ENCODE peak calls at places on chromosomes 1 and 21, in seven cellular contexts. F is tibial nerve, J is glutamatergic neuron, Y is suprapubic skin, C is upper lobe of left lung, X is prostate gland, E is lower lobe of right lung. T is an unnamed sample.
A peak's percentile ranks its signal among the peaks of the same experiment; 100 is the strongest.

GRCh38 chr1:11952455-11953109 is 18.1 kb downstream of the PLOD1 start:
- DNase-seq in F (no peak), J (no peak), Y (no peak), E (no peak), C (no peak), X (no peak), T (no peak)

GRCh38 chr1:69055223-69055622 is 512.5 kb upstream of the LRRC7 start:
- DNase-seq in C (no peak), Y (no peak), F (no peak), E (no peak), J (no peak), X (no peak), T (no peak)

GRCh38 chr21:38985423-38986378 is 180.0 kb downstream of the ETS2 start:
- DNase-seq in X (peak; percentile 61), J (no peak), E (peak; percentile 67), C (no peak), F (peak; percentile 72), Y (peak; percentile 93), T (peak; percentile 81)

GRCh38 chr1:59194621-59195020 is 102.3 kb upstream of the FGGY start:
- DNase-seq in Y (no peak), X (no peak), C (no peak), E (no peak), J (no peak), F (no peak), T (no peak)

GRCh38 chr1:14677291-14677690 is 78.8 kb downstream of the KAZN start:
- DNase-seq in F (no peak), C (no peak), X (no peak), J (no peak), E (no peak), Y (no peak), T (no peak)

GRCh38 chr1:1374068-1374860 is 743 bp downstream of the AURKAIP1 start:
- DNase-seq in E (peak; percentile 64), J (peak; percentile 56), C (peak; percentile 83), X (no peak), F (no peak), Y (peak; percentile 77), T (no peak)

GRCh38 chr1:61640531-61641125 is 84.3 kb downstream of the TM2D1 start:
- DNase-seq in X (peak; percentile 61), Y (no peak), C (no peak), J (no peak), F (no peak), E (no peak), T (no peak)

GRCh38 chr1:85278853-85279314 is 2.5 kb upstream of the BCL10 start:
- DNase-seq in E (no peak), X (peak; percentile 65), C (no peak), Y (no peak), J (no peak), F (peak; percentile 60), T (no peak)

GRCh38 chr1:236108027-236108648 is 34.2 kb upstream of the GPR137B start:
- DNase-seq in E (no peak), Y (no peak), F (no peak), X (no peak), C (no peak), J (no peak), T (no peak)

GRCh38 chr1:161018631-161018930 is 2.4 kb downstream of the F11R start:
- DNase-seq in J (no peak), X (no peak), E (no peak), Y (peak; percentile 27), F (no peak), C (no peak), T (no peak)

GRCh38 chr21:42149656-42150457 is 69.1 kb upstream of the ABCG1 start:
- DNase-seq in X (no peak), E (no peak), F (no peak), J (no peak), Y (peak; percentile 49), C (no peak), T (peak; percentile 47)

GRCh38 chr1:80375662-80376061 is 1369.1 kb upstream of the ADGRL4 start:
- DNase-seq in X (no peak), F (no peak), J (no peak), E (no peak), Y (no peak), C (no peak), T (no peak)

GRCh38 chr1:111290104-111290503 is 547 bp upstream of the CHIA start:
- DNase-seq in F (no peak), J (no peak), Y (no peak), X (no peak), E (no peak), C (no peak), T (no peak)

GRCh38 chr1:91736999-91737615 is 148.8 kb downstream of the TGFBR3 start:
- DNase-seq in F (no peak), C (no peak), E (no peak), J (no peak), X (peak; percentile 63), Y (no peak), T (no peak)

GRCh38 chr1:25484533-25484932 is 53.8 kb downstream of the MACO1 start:
- DNase-seq in C (no peak), X (no peak), F (no peak), Y (no peak), J (no peak), E (no peak), T (no peak)

GRCh38 chr1:214641214-214641895 is 38.4 kb downstream of the CENPF start:
- DNase-seq in Y (no peak), F (no peak), X (no peak), C (no peak), J (no peak), E (no peak), T (no peak)

GRCh38 chr1:207658904-207659485 is 14.1 kb downstream of the CR1L start:
- DNase-seq in F (no peak), Y (no peak), X (no peak), E (no peak), C (no peak), J (no peak), T (no peak)

GRCh38 chr21:34670220-34670961 is 1.6 kb downstream of the CLIC6 start:
- DNase-seq in Y (no peak), F (no peak), J (peak; percentile 35), X (no peak), C (peak; percentile 87), E (no peak), T (no peak)

GRCh38 chr1:233172201-233172600 is 123.3 kb downstream of the PCNX2 start:
- DNase-seq in E (no peak), J (no peak), Y (no peak), C (no peak), F (peak; percentile 12), X (peak; percentile 4), T (no peak)
- TF ChIP-seq CTCF in E (peak; percentile 45), J (no peak), Y (no peak), C (peak; percentile 39), F (no peak), X (peak; percentile 22), T (no peak)

GRCh38 chr1:27372808-27373690 is 1.6 kb downstream of the FCN3 start:
- DNase-seq in E (no peak), X (no peak), F (no peak), C (no peak), Y (peak; percentile 63), J (no peak), T (no peak)
- TF ChIP-seq CTCF in E (peak; percentile 31), X (no peak), F (no peak), C (peak; percentile 42), Y (no peak), J (peak; percentile 43), T (no peak)

DNA sequence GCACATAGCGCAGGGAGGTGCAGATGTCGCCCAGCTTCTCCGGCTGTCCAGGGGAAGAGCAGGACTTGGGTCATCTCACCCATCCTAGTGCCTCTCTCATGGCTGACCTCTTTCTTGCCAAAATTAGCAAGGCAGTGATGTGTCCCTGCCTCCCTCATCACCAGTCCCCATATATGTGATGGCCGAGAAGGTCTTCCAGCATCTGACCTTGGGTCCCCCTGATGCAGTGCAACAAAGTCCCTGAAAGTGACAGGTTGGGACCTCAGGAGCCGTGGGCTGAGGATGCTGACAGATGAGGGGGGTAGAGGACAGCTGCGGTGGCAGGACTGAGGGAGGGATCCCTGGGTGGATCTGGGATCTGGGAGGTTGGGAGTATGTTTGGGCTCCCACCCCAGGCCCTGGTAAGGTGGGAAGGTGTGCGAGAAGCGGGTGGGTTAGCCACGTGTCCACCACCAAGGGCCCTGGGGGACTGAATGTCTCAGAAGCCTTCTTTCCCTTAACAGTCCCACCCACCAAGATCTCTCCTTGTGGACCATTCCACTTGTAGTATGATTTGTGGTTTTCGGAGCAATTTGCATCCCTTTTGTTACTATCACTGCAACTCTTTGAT is 109.7 kb downstream of the SYT2 start:
- DNase-seq in Y (no peak), C (no peak), J (no peak), E (no peak), F (no peak), X (no peak), T (no peak)
- TF ChIP-seq CTCF in Y (no peak), C (no peak), J (no peak), E (no peak), F (no peak), X (no peak), T (no peak)

GRCh38 chr1:47002211-47002610 is 21.3 kb upstream of the CYP4X1 start:
- DNase-seq in F (no peak), X (no peak), Y (no peak), E (no peak), C (no peak), J (no peak), T (no peak)
- TF ChIP-seq CTCF in F (no peak), X (no peak), Y (peak; percentile 47), E (no peak), C (peak; percentile 18), J (no peak), T (no peak)

DNA sequence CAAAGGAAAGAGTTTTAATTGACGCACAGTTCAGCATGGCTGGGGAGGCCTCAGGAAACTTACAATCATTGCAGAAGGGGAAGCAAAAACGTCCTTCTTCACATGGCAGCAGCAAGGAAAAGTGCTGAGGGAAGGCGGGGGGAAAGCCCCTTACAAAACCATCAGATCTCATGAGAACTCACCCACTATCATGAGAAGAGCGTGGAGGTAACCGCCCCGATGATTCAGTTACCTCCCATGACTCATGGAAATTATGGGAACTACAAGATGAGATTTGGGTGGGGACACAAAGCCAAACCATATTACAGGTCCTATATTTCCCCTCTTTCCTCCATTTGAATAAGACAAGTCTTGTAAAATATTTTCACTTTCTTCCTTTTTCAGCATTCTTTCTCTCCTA is 7.6 kb upstream of the TTLL7 start:
- DNase-seq in E (no peak), F (no peak), C (no peak), Y (no peak), X (no peak), J (no peak), T (no peak)
- TF ChIP-seq CTCF in E (no peak), F (no peak), C (no peak), Y (no peak), X (no peak), J (no peak), T (no peak)

DNA sequence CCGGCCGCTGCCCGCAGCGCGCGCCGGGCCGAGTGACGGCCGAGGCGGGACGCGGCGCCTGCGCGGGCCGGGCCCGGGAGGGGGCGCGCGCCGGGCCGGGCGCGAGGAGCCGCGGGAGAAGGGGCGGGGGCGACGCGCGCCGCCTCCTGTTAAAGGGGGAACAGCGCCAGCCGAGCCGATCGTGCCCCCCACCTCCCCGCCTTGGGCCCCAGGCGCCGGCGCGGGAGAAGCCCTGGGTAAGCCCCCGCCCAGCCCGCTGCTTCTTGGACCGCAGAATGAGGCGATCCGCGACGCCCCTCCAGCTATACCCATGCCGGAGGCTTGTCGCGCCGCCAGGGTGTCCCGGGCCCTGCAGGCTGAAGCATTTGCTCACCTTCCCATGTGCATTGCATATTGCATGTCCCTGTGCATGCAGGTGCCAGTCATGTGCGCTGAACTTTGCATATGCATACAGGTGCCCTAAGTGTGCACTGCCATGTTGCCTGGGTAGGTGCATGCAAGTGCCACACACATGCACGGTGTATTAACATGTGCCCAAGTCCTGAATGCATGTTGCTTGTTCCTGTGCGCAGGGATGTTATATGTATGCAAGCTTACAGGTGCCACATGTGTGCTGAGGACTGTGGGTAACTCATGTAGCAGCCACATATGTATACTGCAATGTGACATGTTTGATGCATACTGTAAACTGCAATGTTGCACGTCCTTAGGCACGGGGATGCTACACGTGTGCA is at the start of gene ADGRB2:
- DNase-seq in Y (no peak), F (no peak), E (no peak), C (peak; percentile 86), J (peak; percentile 64), X (no peak), T (no peak)
- TF ChIP-seq CTCF in Y (no peak), F (no peak), E (no peak), C (peak; percentile 3), J (peak; percentile 0), X (no peak), T (no peak)

T was measured in coronary artery.